ENCODE peak calls at places on chromosomes 7 and 10, in eight cellular contexts. I, W, K, O, F, Q, T and X are unnamed samples.

GRCh38 chr10:105774881-105775280 is 1133.8 kb downstream of the SORCS3 start:
- DNase-seq in I (no peak), W (no peak), K (no peak), O (no peak), F (no peak), Q (no peak), T (no peak), X (no peak)

GRCh38 chr10:103765168-103765567 is 90.2 kb downstream of the SH3PXD2A start:
- DNase-seq in I (no peak), W (no peak), K (no peak), O (no peak), F (peak), Q (no peak), T (no peak), X (no peak)

GRCh38 chr7:79973455-79973854 is 161.2 kb upstream of the GNAI1 start:
- DNase-seq in I (no peak), W (no peak), K (no peak), O (no peak), F (no peak), Q (no peak), T (no peak), X (no peak)

GRCh38 chr7:29160080-29160479 is 13.7 kb upstream of the CPVL start:
- DNase-seq in I (no peak), W (no peak), K (no peak), O (no peak), F (no peak), Q (no peak), T (no peak), X (no peak)

GRCh38 chr10:72846225-72846624 is 47.3 kb upstream of the OIT3 start:
- DNase-seq in I (peak), W (peak), K (no peak), O (no peak), F (peak), Q (no peak), T (no peak), X (peak)

GRCh38 chr7:1692500-1693418 is 22.7 kb downstream of the ELFN1 start:
- DNase-seq in I (no peak), W (no peak), K (peak), O (no peak), F (no peak), Q (no peak), T (no peak), X (no peak)

GRCh38 chr7:29564455-29565185 is 985 bp downstream of the PRR15 start:
- DNase-seq in I (peak), W (peak), K (peak), O (peak), F (peak), Q (peak), T (peak), X (no peak)

GRCh38 chr7:109782806-109783205 is 1213.1 kb downstream of the DNAJB9 start:
- DNase-seq in I (no peak), W (no peak), K (no peak), O (no peak), F (no peak), Q (no peak), T (no peak), X (no peak)

GRCh38 chr7:16535500-16535899 is 8.9 kb downstream of the LRRC72 start:
- DNase-seq in I (no peak), W (no peak), K (no peak), O (no peak), F (no peak), Q (no peak), T (no peak), X (no peak)

GRCh38 chr7:137579913-137580640 is 236.5 kb upstream of the PTN start:
- DNase-seq in I (peak), W (no peak), K (no peak), O (no peak), F (peak), Q (no peak), T (no peak), X (peak)

GRCh38 chr7:120028636-120029035 is 244.3 kb upstream of the KCND2 start:
- DNase-seq in I (peak), W (no peak), K (no peak), O (no peak), F (no peak), Q (no peak), T (no peak), X (no peak)

GRCh38 chr7:142445019-142445686 is 187.3 kb upstream of the PRSS58 start:
- DNase-seq in I (no peak), W (no peak), K (no peak), O (peak), F (no peak), Q (no peak), T (peak), X (no peak)

GRCh38 chr10:7272008-7272407 is 138.8 kb downstream of the SFMBT2 start:
- DNase-seq in I (no peak), W (no peak), K (no peak), O (no peak), F (no peak), Q (no peak), T (no peak), X (no peak)

GRCh38 chr10:75531571-75532031 is 100.2 kb downstream of the LRMDA start:
- DNase-seq in I (peak), W (no peak), K (no peak), O (no peak), F (peak), Q (no peak), T (no peak), X (no peak)
- TF ChIP-seq CTCF in I (no peak), W (no peak), K (no peak), O (no peak), F (no peak), Q (no peak), T (no peak), X (no peak)

GRCh38 chr7:117875566-117875965 is 2.3 kb upstream of the CTTNBP2 start:
- DNase-seq in I (no peak), W (no peak), K (no peak), O (peak), F (no peak), Q (no peak), T (peak), X (no peak)
- TF ChIP-seq CTCF in I (peak), W (no peak), K (no peak), O (peak), F (no peak), Q (no peak), T (peak), X (no peak)

GRCh38 chr7:84100866-84101265 is 93.7 kb downstream of the SEMA3A start:
- DNase-seq in I (peak), W (peak), K (no peak), O (no peak), F (peak), Q (no peak), T (no peak), X (no peak)
- TF ChIP-seq CTCF in I (peak), W (no peak), K (peak), O (peak), F (peak), Q (no peak), T (no peak), X (peak)

GRCh38 chr10:26557641-26558014 is 119.5 kb downstream of the APBB1IP start:
- DNase-seq in I (peak), W (no peak), K (no peak), O (no peak), F (peak), Q (no peak), T (no peak), X (no peak)

GRCh38 chr10:26555719-26556368 is 117.7 kb downstream of the APBB1IP start:
- DNase-seq in I (peak), W (peak), K (no peak), O (no peak), F (peak), Q (no peak), T (no peak), X (no peak)

GRCh38 chr10:26554246-26554645 is 116.1 kb downstream of the APBB1IP start:
- DNase-seq in I (no peak), W (no peak), K (no peak), O (no peak), F (no peak), Q (no peak), T (no peak), X (no peak)

DNA sequence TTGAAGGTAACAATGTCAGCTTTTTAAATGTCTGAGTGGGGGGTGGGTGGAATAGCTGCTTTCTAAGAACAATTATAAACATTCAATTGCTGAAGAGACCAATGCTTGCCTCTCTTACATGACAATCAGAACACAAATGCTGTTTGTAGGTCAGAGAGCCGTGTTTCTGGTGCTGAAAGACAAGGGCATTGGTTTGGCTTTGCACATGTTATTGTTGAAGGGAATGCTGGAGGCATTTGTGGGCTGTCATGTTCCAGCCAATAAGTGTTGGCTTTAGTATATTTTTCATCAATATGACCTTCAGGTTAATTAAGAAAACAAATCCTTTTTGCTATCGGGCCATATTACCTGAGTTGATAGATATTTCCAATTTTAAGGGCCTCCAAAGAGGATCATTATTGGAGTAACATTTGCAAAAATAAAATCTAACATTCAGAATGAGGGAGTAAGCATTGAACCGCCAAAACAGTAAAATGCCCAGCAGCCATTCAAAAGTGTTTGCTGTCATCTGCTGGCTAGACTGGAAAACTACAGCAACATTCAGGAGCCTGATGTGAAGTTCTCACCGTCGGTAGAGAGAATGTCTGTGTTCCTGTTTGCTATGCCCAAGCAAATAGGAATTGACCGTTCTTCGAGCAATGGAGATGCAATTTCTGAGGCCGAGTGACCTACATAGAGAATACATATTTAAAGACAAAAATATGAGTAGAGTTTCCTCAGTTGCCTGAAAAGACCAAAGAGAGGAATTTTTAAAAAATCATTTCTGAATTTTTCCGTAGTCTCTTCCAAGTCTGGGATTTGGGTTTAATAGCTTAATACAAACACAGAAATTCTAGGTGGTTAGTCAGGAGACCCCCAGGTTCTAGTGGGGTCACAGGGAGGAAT is 118.9 kb downstream of the APBB1IP start:
- DNase-seq in I (peak), W (peak), K (peak), O (peak), F (peak), Q (peak), T (peak), X (no peak)
- TF ChIP-seq CTCF in I (peak), W (peak), K (peak), O (peak), F (peak), Q (peak), T (peak), X (peak)

DNA sequence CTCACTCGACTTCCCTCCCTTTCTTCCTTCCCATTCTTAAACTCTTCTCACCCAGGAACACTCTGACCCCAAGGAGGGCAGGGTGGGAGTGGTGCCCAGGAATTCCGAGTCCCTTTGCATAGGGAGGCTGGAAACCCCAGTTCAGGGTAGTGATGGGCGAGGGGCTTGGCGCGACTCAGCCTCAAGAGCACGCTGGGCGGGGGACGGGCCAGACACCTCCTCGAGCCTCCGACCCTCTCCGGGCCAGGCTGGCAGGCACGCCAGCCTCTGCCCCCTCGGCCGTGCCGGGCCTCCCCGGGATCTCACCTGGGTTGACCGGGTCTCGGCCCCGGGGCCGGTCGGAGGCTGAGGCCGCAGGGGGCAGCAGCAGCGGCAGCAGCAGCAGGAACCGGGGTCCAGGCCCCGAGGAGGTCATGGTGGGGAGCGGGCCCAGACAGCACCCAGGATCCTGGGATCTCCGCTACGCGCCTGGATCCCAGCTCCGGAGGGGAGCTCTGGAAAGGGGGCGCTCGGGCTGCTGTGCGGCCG is 457 bp downstream of the PLOD3 start:
- DNase-seq in I (peak), W (no peak), K (no peak), O (peak), F (peak), Q (no peak), T (peak), X (no peak)
- TF ChIP-seq CTCF in I (no peak), W (no peak), K (no peak), O (no peak), F (no peak), Q (peak), T (no peak), X (peak)

DNA sequence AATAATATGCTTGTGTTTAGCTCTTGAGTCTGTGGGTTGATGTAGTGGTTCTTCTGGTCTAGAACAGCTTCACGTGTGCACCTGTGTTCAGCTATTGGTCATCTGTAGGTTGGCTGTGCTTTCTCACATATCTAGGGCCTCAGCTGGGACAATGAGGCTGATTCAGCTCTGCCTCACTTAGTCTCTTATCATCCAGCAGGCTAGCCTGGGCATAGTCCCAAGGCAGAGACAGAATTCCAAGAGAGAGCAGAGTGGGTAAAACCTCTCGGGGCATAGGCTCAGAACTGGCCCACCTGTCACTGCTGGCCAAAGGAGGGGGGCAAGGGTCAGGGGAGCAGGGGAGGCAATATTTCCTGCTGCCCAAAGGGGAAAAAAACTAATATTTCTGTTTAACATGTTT is 32.0 kb upstream of the MXI1 start:
- DNase-seq in I (peak), W (no peak), K (no peak), O (no peak), F (peak), Q (no peak), T (no peak), X (no peak)
- TF ChIP-seq CTCF in I (no peak), W (no peak), K (no peak), O (no peak), F (no peak), Q (no peak), T (no peak), X (no peak)